ENCODE peak calls at places on chromosome 22, in seven cellular contexts. D is mesendoderm, X is IMR-90, N is neuronal stem cell, M is H9, B is H1, U is trophoblast cell. Q is an unnamed sample.

GRCh38 chr22:43592470-43592869 is 180.7 kb downstream of the MPPED1 start:
- DNase-seq in U (no peak), X (peak), M (peak), D (peak), B (no peak), N (peak), Q (no peak)

GRCh38 chr22:49208768-49209252 is 618.9 kb downstream of the BRD1 start:
- DNase-seq in N (peak), D (peak), B (no peak), M (peak), X (no peak), U (no peak), Q (no peak)

GRCh38 chr22:40042312-40042711 is 47.6 kb downstream of the FAM83F start:
- DNase-seq in X (no peak), B (no peak), M (no peak), N (no peak), U (no peak), D (no peak), Q (no peak)

GRCh38 chr22:30285846-30286200 is 3.5 kb downstream of the CASTOR1 start:
- DNase-seq in M (no peak), B (no peak), N (no peak), U (no peak), X (no peak), D (no peak), Q (no peak)

GRCh38 chr22:39147335-39148023 is 5.0 kb downstream of the CBX7 start:
- DNase-seq in B (no peak), N (no peak), U (no peak), D (no peak), M (no peak), X (no peak), Q (no peak)

GRCh38 chr22:48442663-48443062 is 1385.0 kb downstream of the BRD1 start:
- DNase-seq in N (no peak), U (no peak), D (no peak), B (no peak), M (no peak), X (no peak), Q (no peak)

GRCh38 chr22:19419464-19420178 is 11.9 kb downstream of the HIRA start:
- DNase-seq in X (peak), M (no peak), D (peak), B (no peak), U (no peak), N (no peak), Q (no peak)

GRCh38 chr22:48695251-48695650 is 1132.4 kb downstream of the BRD1 start:
- DNase-seq in U (no peak), D (no peak), M (no peak), X (no peak), N (no peak), B (no peak), Q (no peak)

GRCh38 chr22:33873186-33873585 is 47.1 kb downstream of the LARGE1 start:
- DNase-seq in U (no peak), N (no peak), D (no peak), M (no peak), X (no peak), B (no peak), Q (no peak)

GRCh38 chr22:40181323-40181722 is 3.6 kb downstream of the TNRC6B start:
- DNase-seq in X (no peak), M (no peak), B (no peak), D (no peak), N (no peak), U (no peak), Q (peak)

GRCh38 chr22:50269573-50270301 is 443 bp downstream of the MAPK11 start:
- DNase-seq in B (no peak), N (no peak), U (no peak), M (no peak), D (no peak), X (peak), Q (peak)

GRCh38 chr22:44571566-44572413 is 73.8 kb upstream of the RTL6 start:
- DNase-seq in N (no peak), U (no peak), X (no peak), B (no peak), M (no peak), D (no peak), Q (no peak)

GRCh38 chr22:17368727-17369552 is at the start of gene CECR2:
- DNase-seq in B (peak), M (peak), X (no peak), D (peak), U (no peak), N (peak), Q (peak)

GRCh38 chr22:50506611-50507420 is 686 bp downstream of the LMF2 start:
- DNase-seq in M (peak), X (no peak), B (no peak), D (no peak), N (no peak), U (peak), Q (peak)

GRCh38 chr22:44180706-44181032 is at the start of gene PARVG:
- DNase-seq in M (peak), N (no peak), X (no peak), B (no peak), D (peak), U (no peak), Q (no peak)

GRCh38 chr22:48869161-48869560 is 958.5 kb downstream of the BRD1 start:
- DNase-seq in U (no peak), B (no peak), M (no peak), D (no peak), X (no peak), N (no peak), Q (no peak)

GRCh38 chr22:45518580-45518991 is 15.9 kb downstream of the FBLN1 start:
- DNase-seq in B (no peak), X (no peak), N (no peak), U (no peak), M (no peak), D (no peak), Q (no peak)

GRCh38 chr22:33781396-33781795 is 138.9 kb downstream of the LARGE1 start:
- DNase-seq in N (no peak), M (no peak), X (peak), B (no peak), D (peak), U (no peak), Q (peak)

GRCh38 chr22:19757140-19757984 is 3.2 kb upstream of the TBX1 start:
- DNase-seq in N (no peak), M (no peak), U (no peak), B (no peak), D (no peak), X (no peak), Q (peak)

GRCh38 chr22:17132112-17132511 is 11.0 kb upstream of the TMEM121B start:
- DNase-seq in N (no peak), M (no peak), D (no peak), X (no peak), B (no peak), U (no peak), Q (no peak)

GRCh38 chr22:39392341-39392948 is 7.1 kb upstream of the TAB1 start:
- DNase-seq in N (no peak), D (no peak), B (no peak), M (no peak), X (no peak), U (peak), Q (no peak)

GRCh38 chr22:49205401-49205800 is 622.3 kb downstream of the BRD1 start:
- DNase-seq in D (no peak), N (no peak), B (no peak), U (no peak), X (no peak), M (peak), Q (no peak)

GRCh38 chr22:44309137-44309536 is 3.6 kb downstream of the SHISAL1 start:
- DNase-seq in X (peak), B (no peak), M (no peak), N (no peak), D (no peak), U (peak), Q (peak)

GRCh38 chr22:22692707-22693530 is 48.5 kb downstream of the GGTLC2 start:
- DNase-seq in D (peak), M (peak), U (peak), N (peak), X (peak), B (no peak), Q (no peak)

GRCh38 chr22:35380537-35381423 is at the start of gene HMOX1:
- DNase-seq in U (peak), M (peak), X (peak), N (peak), D (peak), B (no peak), Q (peak)

GRCh38 chr22:49979587-49980264 is 19.2 kb downstream of the PIM3 start:
- DNase-seq in U (peak), X (no peak), M (peak), N (no peak), B (no peak), D (peak), Q (peak)

DNA sequence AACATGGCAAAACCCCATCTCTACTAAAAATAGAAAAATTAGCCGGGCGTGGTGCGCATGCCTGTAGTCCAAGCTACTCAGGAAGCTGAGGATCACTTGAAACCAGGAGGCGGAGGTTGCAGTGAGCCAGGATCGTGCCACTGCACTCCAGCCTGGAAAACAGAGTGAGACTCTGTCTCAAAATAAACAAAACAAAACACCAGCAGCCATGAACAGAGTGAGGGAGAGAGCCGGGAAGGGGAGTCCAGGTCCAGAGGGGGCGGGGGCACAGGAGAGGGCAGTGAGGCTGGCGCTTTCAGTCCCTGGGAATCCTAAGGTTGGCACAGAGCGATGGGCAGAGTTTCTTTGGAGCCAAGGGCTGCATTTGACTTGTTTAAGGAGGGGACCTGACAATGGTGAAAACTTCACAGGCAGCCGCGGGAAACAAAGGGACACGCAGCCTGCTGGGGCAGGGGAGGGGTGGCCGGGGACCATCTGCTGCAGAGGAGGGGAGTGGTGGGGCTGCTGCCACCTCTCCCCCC is 2.5 kb downstream of the MFNG start:
- DNase-seq in X (no peak), B (no peak), N (no peak), M (no peak), U (no peak), D (no peak), Q (peak)
- H4K8ac ChIP-seq in X (peak), B (peak), N (no peak), M (no peak), U (no peak), D (no peak), Q (peak)

DNA sequence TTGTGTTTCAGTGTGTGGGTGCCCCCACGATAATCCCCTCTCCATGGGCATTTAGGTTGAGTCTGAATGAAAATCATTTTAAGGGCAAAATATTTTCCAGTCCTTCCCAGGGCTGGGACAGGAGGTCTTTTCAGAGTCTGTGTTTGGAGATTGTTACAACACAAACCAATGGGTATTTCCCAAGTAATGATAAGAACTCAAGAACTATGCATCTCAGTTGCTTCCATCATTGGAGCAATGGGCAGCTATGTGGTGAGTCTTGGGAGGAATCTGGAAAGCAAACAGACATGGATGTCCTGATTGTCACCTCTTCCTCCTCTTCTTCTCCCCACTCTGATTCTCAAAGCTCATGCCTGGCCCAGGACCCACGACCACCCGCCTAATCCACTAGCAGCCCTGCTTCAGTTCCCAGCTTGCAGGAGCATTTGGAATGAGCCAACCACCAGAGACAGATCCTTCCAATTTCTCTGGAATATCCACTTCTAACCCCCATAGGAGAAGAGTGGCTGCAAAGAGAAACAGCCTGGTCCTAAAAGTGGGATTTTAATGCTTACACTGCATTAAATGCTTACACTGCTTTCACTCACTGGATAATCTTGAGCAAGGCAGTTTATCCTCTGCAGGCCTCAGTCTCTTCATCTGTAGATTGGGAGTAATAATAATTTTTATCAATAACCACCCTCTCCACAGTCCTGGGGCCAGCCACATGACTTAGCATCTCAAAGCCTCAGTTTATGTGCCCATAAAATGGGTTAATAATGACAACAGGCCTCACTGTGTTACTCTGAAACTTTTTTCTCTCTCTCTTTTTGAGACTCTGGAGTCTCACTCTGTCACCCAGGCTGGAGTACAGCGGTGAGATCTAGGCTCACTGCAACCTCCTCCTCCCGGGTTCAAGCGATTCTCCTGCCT is 404.3 kb downstream of the MN1 start:
- DNase-seq in X (peak), N (no peak), U (peak), D (no peak), B (no peak), M (no peak), Q (peak)
- H4K8ac ChIP-seq in X (no peak), N (no peak), U (no peak), D (no peak), B (no peak), M (no peak), Q (no peak)

DNA sequence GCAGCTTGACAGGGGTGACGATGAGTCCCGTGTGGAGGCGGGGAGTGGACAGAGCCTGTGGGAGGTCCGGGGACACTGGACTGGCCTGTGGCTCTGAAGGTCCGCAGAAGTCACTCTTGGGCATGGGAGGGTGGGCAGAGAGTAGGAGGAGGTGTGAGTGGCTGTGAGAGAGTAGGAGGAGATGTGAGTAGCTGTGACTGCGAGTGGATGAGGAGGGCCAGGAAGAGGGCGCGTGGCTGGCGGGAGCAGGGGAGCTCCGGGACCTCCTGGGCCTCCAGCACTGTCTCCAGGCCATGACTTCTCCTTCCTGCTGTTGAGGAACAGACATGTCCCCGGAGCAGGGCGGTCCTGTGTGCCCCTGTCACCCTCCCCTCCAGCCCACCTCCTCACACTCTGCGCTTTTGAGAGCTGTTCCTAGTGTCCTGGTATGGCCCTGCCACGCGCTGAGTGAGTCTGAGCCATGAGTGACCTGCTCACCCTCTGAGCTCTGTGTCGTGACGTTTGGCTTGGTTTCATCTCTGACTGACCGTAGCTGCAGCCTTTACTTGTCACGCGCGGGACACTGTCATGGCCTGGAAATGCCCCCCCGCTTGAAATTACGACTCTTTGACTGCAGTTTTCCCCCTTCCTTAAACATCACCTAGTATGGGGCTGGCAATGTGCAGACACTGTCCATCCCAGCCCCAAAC is 391.5 kb downstream of the TBC1D22A start:
- DNase-seq in X (peak), M (no peak), N (no peak), D (no peak), B (no peak), U (no peak), Q (no peak)
- H4K8ac ChIP-seq in X (peak), M (no peak), N (no peak), D (no peak), B (peak), U (no peak), Q (no peak)

GRCh38 chr22:37617431-37617830 is 8.8 kb downstream of the GGA1 start:
- DNase-seq in N (no peak), M (no peak), D (no peak), B (no peak), U (no peak), X (no peak), Q (no peak)

GRCh38 chr22:37618674-37619073 is 10.0 kb downstream of the GGA1 start:
- DNase-seq in X (no peak), D (no peak), M (no peak), N (no peak), B (no peak), U (no peak), Q (no peak)

GRCh38 chr22:37618072-37618656 is 9.5 kb downstream of the GGA1 start:
- DNase-seq in N (no peak), M (no peak), B (no peak), U (no peak), D (no peak), X (no peak), Q (no peak)

GRCh38 chr22:37619991-37620390 is 11.4 kb downstream of the GGA1 start:
- DNase-seq in D (no peak), M (no peak), B (no peak), N (no peak), X (no peak), U (no peak), Q (no peak)

GRCh38 chr22:37616205-37617083 is 7.8 kb downstream of the GGA1 start:
- DNase-seq in N (no peak), M (no peak), D (no peak), B (no peak), U (no peak), X (no peak), Q (no peak)
- H4K8ac ChIP-seq in N (peak), M (no peak), D (no peak), B (peak), U (no peak), X (no peak), Q (no peak)

DNA sequence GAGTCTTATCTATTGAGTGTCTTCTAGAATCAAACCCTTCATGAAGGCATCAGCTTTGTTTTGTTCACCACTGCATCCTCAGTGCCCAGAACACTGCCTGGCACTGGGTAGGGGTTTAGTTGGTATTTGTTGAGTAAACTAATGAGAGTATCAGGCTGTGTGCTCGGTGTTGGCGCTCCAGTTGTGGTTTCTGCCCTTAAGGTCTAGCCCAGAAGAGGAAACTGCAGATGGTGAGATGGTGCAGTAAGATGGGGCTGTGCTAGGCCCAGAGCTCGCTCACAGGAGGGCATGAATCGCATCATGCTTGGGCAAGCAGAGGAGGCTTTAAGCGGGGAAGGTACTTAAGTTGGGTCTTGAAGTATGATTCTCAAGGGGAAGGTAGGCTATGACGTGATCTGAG is 97.2 kb downstream of the FBXO7 start:
- DNase-seq in X (no peak), D (no peak), B (no peak), U (no peak), M (no peak), N (no peak), Q (no peak)
- H4K8ac ChIP-seq in X (no peak), D (no peak), B (no peak), U (no peak), M (no peak), N (no peak), Q (no peak)

GRCh38 chr22:21012446-21013407 is 2.2 kb upstream of the P2RX6 start:
- DNase-seq in B (no peak), D (no peak), X (no peak), U (no peak), N (no peak), M (no peak), Q (no peak)
- H4K8ac ChIP-seq in B (no peak), D (no peak), X (no peak), U (no peak), N (no peak), M (no peak), Q (no peak)

DNA sequence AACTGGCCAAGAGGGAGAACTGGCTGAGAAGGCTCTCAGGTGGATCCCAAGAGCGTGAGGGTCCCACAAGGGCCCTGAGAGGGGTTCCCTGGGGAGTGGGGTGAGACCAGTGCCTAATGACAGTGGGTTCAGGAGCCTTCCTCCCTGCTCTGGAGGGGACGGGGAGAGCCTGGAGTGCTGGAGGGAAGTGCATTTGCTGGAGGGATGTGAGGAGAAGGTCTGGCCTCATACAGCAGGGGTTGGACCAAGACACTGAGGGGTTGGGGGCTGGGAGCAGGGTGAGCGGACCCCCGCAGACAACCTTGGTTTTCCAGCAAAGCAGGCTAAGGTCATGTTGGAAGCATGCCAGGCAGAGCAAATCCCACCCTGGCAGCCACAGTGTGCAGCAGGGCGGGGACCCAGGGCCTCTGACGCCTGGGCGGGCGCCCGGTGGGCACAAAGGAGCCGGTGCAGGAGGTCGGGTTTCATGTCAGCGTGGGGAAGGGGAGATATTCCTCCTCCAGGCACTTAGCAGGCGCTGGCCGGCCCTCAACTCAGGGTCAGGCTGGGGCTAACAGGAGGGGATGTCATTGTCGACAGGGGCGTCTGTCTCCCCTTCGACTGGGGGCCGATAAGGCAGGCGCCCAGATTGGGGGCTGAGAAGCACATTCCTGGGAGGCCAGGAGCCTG is 3.1 kb upstream of the DERL3 start:
- DNase-seq in U (no peak), D (no peak), B (no peak), N (no peak), M (no peak), X (no peak), Q (no peak)
- H4K8ac ChIP-seq in U (no peak), D (no peak), B (peak), N (no peak), M (no peak), X (no peak), Q (no peak)